ENCODE peak calls at places on chromosomes 5 and 9, in ten cellular contexts. U is A549; W is HTR-8/SVneo; R is stimulated activated CD4-positive, alpha-beta T cell treated with anti-CD3 and anti-CD28 coated beads, Interleukin-15, amount 100 ng/mL, for 1 hour; F is stimulated activated CD8-positive, alpha-beta memory T cell treated with anti-CD3 and anti-CD28 coated beads, Interleukin-7, amount 100 ng/mL, for 1 hour; B is H9; L is type B pancreatic cell; Y is PC-3; D is SK-MEL-5; I is breast epithelium. M is an unnamed sample.

GRCh38 chr5:58462623-58463230 is 2.8 kb upstream of the PLK2 start:
- DNase-seq in U (peak; percentile 79), W (peak; percentile 37), R (no peak), F (no peak), B (no peak), L (no peak), Y (peak; percentile 74), D (peak; percentile 85), I (no peak), M (peak; percentile 52)

GRCh38 chr5:74360535-74361210 is 279.9 kb downstream of the ENC1 start:
- DNase-seq in U (no peak), W (no peak), R (no peak), F (no peak), B (no peak), L (no peak), Y (no peak), D (peak; percentile 32), I (no peak), M (no peak)

GRCh38 chr5:171595801-171596231 is 176.4 kb downstream of the FGF18 start:
- DNase-seq in U (peak; percentile 60), W (peak; percentile 64), R (no peak), F (no peak), B (peak; percentile 5), L (no peak), Y (peak; percentile 71), D (no peak), I (no peak), M (no peak)

GRCh38 chr5:8700222-8700621 is 831.3 kb downstream of the MTRR start:
- DNase-seq in U (no peak), W (no peak), R (no peak), F (no peak), B (no peak), L (no peak), Y (no peak), D (no peak), I (no peak), M (no peak)

GRCh38 chr9:109453210-109453842 is 44.8 kb downstream of the PTPN3 start:
- DNase-seq in U (peak; percentile 71), W (peak; percentile 69), R (no peak), F (no peak), B (no peak), L (no peak), Y (peak; percentile 7), D (no peak), I (no peak), M (no peak)

GRCh38 chr9:73869261-73869660 is 627.9 kb upstream of the RORB start:
- DNase-seq in U (peak; percentile 13), W (no peak), R (no peak), F (no peak), B (no peak), L (no peak), Y (peak; percentile 69), D (peak; percentile 64), I (no peak), M (peak; percentile 32)

GRCh38 chr5:72531496-72532190 is 24.4 kb upstream of the ZNF366 start:
- DNase-seq in U (no peak), W (no peak), R (no peak), F (no peak), B (no peak), L (no peak), Y (peak; percentile 4), D (no peak), I (no peak), M (no peak)

GRCh38 chr9:77175152-77175551 is 2.2 kb upstream of the VPS13A start:
- DNase-seq in U (no peak), W (no peak), R (no peak), F (no peak), B (no peak), L (no peak), Y (no peak), D (no peak), I (no peak), M (no peak)